ENCODE peak calls at places on chromosomes 12 and 14, in eight cellular contexts. J is thoracic aorta, X is stomach, O is foreskin fibroblast, F is Peyer's patch, D is endothelial cell of umbilical vein, N is neuronal stem cell, M is brain microvascular endothelial cell. Q is an unnamed sample.

GRCh38 chr12:98064501-98064900 is 450.9 kb upstream of the TMPO start:
- DNase-seq in J (no peak), D (no peak), F (no peak), X (no peak), O (no peak), M (no peak), N (no peak), Q (no peak)

GRCh38 chr14:71491925-71492324 is 440.3 kb upstream of the RGS6 start:
- DNase-seq in M (no peak), X (no peak), O (no peak), J (no peak), N (no peak), D (no peak), F (no peak), Q (no peak)

GRCh38 chr12:130783110-130783715 is 55.8 kb downstream of the STX2 start:
- DNase-seq in F (peak), J (no peak), M (no peak), O (no peak), N (no peak), D (no peak), X (no peak), Q (no peak)

GRCh38 chr14:35704793-35705493 is 104.2 kb downstream of the RALGAPA1 start:
- DNase-seq in N (no peak), J (no peak), M (no peak), D (no peak), F (no peak), X (no peak), O (no peak), Q (no peak)

GRCh38 chr14:100764716-100765115 is 38.0 kb downstream of the DLK1 start:
- DNase-seq in X (no peak), N (no peak), F (no peak), D (no peak), O (no peak), M (no peak), J (no peak), Q (no peak)

GRCh38 chr12:107864235-107864634 is 89.7 kb downstream of the ASCL4 start:
- DNase-seq in O (no peak), X (no peak), M (no peak), J (no peak), F (no peak), N (no peak), D (no peak), Q (no peak)

GRCh38 chr12:89385965-89386537 is 33.8 kb upstream of the DUSP6 start:
- DNase-seq in D (no peak), O (no peak), J (no peak), M (no peak), X (no peak), F (peak), N (no peak), Q (no peak)

GRCh38 chr12:49027846-49028245 is 9.3 kb upstream of the PRKAG1 start:
- DNase-seq in X (no peak), O (no peak), F (no peak), N (no peak), J (no peak), M (no peak), D (no peak), Q (no peak)

GRCh38 chr12:89087876-89088275 is 264.4 kb downstream of the DUSP6 start:
- DNase-seq in F (no peak), D (peak), M (no peak), J (no peak), X (no peak), N (peak), O (no peak), Q (no peak)

GRCh38 chr12:3752741-3753486 is at the start of gene CRACR2A:
- DNase-seq in D (peak), N (peak), J (no peak), X (peak), M (peak), O (peak), F (peak), Q (peak)

GRCh38 chr12:30823140-30823669 is 68.5 kb upstream of the CAPRIN2 start:
- DNase-seq in D (no peak), X (peak), O (no peak), M (peak), N (peak), F (peak), J (no peak), Q (peak)

GRCh38 chr12:97404549-97404948 is 58.1 kb upstream of the RMST start:
- DNase-seq in X (peak), D (peak), J (no peak), O (no peak), M (peak), F (no peak), N (peak), Q (no peak)

DNA sequence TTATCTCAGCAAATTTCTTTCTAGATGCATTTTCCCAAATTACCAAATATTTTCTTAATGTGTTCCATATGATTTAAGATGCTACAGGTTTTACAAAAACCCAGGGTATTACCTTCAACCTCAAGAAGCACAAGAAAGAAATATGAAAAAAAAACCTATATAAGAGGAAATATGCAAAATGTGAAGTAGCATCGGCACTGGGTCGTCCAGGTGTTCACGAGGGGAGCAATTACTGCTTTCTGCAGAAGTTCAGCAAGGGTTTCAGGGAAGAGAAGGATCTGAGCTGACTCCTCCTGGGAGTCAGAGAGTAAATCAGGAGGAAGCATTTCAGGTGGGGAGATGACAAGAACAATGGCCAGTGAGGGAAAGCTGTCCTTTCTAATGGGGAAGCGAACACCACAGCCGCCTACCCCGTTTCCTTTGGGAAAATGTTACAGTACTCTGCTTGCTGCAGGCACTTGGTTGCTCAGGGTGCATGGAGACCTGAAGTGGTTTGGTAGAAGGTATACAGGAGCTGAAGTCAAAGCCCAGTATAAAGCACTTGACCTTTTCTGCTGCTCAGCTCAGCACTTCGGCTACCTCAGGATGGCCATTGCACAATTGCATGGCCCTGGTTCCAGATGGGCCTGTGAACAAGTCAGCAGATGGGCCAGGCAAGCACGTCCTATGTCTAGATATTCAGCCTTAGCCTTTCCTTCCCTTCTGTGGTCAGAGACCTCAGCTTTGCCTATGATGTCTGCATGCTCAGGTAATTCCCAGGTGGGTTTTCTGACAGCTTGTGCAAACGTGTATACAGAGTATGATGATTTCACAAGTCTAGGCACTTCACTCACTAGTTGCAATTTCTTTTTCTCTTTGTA is 155.6 kb downstream of the PAX9 start:
- DNase-seq in J (no peak), F (no peak), N (no peak), O (no peak), M (no peak), X (no peak), D (no peak), Q (no peak)
- H3K4me3 ChIP-seq in J (no peak), F (no peak), N (no peak), O (no peak), M (no peak), X (no peak), D (no peak), Q (no peak)

DNA sequence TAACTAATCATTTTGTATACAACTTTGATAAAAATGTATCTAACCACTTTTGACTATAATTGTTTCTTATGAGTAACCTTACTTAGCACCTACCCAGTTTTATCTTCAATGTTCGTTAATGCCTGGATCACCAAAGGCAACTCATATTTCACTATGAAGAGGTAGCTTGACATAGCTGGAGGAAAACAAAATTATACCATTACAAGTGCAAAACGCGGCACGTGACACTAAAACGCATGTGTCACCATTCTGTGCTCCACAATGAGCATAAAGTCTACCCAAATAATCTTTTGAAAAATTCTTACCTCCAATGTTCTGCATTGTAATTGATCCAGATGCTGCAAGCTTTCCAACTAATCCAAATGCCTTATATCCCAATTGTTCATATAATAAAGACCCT is 5.8 kb downstream of the SLC38A2 start:
- DNase-seq in N (no peak), O (no peak), X (no peak), F (no peak), J (no peak), D (no peak), M (no peak), Q (no peak)
- H3K4me3 ChIP-seq in N (no peak), O (peak), X (peak), F (no peak), J (peak), D (peak), M (peak), Q (no peak)

DNA sequence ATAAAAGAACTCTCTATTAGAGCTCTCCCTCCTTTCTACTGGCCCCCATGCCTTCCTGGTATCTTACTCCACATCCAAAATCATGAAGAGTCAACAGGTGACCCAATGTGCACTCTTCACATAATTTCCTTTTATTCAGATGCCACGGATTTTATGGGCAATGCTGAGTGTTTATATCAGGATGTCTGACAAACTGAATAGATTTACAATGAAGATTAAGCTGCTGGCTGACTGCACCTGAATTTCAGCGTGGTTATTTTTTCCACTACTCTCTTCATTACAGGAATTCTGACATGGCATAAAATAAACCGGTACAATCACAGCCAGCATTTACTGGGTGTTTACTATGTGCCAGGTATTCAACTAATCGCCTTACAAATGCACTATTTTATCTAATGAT is 29.4 kb upstream of the CERS5 start:
- DNase-seq in O (no peak), F (no peak), D (peak), X (no peak), M (no peak), J (no peak), N (no peak), Q (no peak)
- H3K4me3 ChIP-seq in O (no peak), F (no peak), D (no peak), X (no peak), M (no peak), J (no peak), N (no peak), Q (no peak)

DNA sequence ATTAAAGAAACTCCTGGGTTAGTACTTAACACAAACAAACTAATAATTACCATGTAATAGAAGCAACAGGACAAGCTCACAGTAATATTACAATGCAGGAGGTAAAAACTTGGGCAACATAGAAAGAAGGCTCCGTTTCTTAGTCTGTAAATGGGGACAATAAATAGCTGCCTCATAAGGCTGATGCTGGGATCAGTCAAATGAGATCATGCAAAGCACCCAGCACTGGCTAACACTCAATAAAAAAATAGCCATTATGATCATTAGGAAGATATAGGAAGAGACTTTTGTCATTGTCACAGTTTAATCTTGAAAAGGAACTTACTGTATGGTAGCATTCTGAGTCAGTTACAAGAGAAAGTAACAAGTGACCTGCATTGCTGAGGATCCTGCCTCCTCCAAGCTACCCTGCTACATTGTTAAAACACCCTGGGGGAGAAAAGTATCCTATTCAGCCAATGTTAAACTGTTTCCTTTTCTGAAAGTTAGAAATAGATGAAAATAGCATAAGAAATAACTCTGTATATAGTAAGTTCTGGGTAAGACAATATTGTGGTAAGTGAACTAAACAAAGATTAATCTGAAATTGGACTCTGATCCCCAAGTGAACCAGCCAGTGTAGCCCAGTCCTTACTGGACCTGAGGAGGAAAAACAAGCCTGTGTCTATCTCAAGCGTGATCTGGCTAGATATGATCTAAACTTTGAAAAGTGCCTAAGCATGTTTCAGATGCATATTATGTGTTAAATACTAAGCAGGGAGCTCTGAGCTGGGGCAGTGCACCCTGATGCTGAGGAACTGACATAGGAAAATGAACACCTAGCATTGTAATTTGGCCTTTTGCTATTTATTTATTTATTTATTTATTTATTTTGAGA is 3.6 kb upstream of the NUDT4 start:
- DNase-seq in F (no peak), D (peak), X (no peak), O (no peak), J (no peak), N (no peak), M (no peak), Q (peak)
- H3K4me3 ChIP-seq in F (no peak), D (no peak), X (no peak), O (no peak), J (no peak), N (no peak), M (no peak), Q (no peak)

Q was measured in mucosa of descending colon.